ENCODE peak calls at places on chromosomes 3 and 15, in six cellular contexts. L is A549, Q is K562, A is HepG2, S is GM12878, B is endothelial cell of umbilical vein. X is an unnamed sample.

GRCh38 chr3:129624347-129625070 is 18.0 kb upstream of the PLXND1 start:
- DNase-seq in Q (no peak), S (no peak), L (no peak), A (no peak), B (peak; percentile 26), X (peak; percentile 73)

GRCh38 chr3:147152476-147152875 is 253.9 kb downstream of the ZIC4 start:
- DNase-seq in A (no peak), Q (no peak), B (no peak), S (no peak), L (no peak), X (peak; percentile 4)

GRCh38 chr3:50100956-50101845 is 12.5 kb downstream of the RBM5 start:
- DNase-seq in B (no peak), L (no peak), S (no peak), Q (no peak), A (no peak), X (no peak)

GRCh38 chr3:50352762-50353161 is 2.1 kb downstream of the CYB561D2 start:
- DNase-seq in S (no peak), A (no peak), B (no peak), L (peak; percentile 47), Q (no peak), X (peak; percentile 57)

GRCh38 chr3:61927332-61927731 is 366.0 kb downstream of the PTPRG start:
- DNase-seq in A (no peak), L (no peak), S (no peak), Q (no peak), B (peak; percentile 41), X (no peak)

GRCh38 chr3:31776016-31776415 is 205.0 kb downstream of the OSBPL10 start:
- DNase-seq in S (no peak), L (no peak), A (no peak), Q (no peak), B (no peak), X (no peak)

GRCh38 chr3:24837601-24838000 is 343.0 kb upstream of the THRB start:
- DNase-seq in L (no peak), B (peak; percentile 11), Q (no peak), A (no peak), S (no peak), X (no peak)

GRCh38 chr3:73868688-73869315 is 244.1 kb upstream of the PDZRN3 start:
- DNase-seq in S (no peak), L (peak; percentile 7), A (peak; percentile 12), Q (peak; percentile 2), B (peak; percentile 5), X (peak; percentile 15)

GRCh38 chr15:73981761-73982222 is 10.3 kb downstream of the STOML1 start:
- DNase-seq in S (no peak), L (no peak), A (no peak), B (no peak), Q (no peak), X (no peak)

GRCh38 chr3:141690366-141691072 is 47.6 kb upstream of the RNF7 start:
- DNase-seq in L (no peak), B (no peak), S (no peak), Q (no peak), A (no peak), X (peak; percentile 12)

GRCh38 chr3:57796261-57796660 is 40.2 kb downstream of the SLMAP start:
- DNase-seq in B (no peak), L (no peak), S (no peak), A (no peak), Q (no peak), X (no peak)

GRCh38 chr3:67550541-67550940 is 103.9 kb downstream of the SUCLG2 start:
- DNase-seq in S (no peak), A (no peak), L (no peak), Q (no peak), B (no peak), X (no peak)

GRCh38 chr3:124092811-124093210 is 100.9 kb upstream of the ROPN1 start:
- DNase-seq in A (no peak), Q (no peak), L (no peak), S (no peak), B (no peak), X (no peak)

GRCh38 chr3:129417354-129417753 is 11.1 kb downstream of the EFCAB12 start:
- DNase-seq in Q (no peak), B (peak; percentile 92), A (no peak), S (no peak), L (no peak), X (no peak)

GRCh38 chr3:131485116-131485515 is 17.7 kb downstream of the MRPL3 start:
- DNase-seq in S (no peak), L (no peak), B (no peak), Q (no peak), A (no peak), X (no peak)

GRCh38 chr3:168002786-168003368 is 92.8 kb downstream of the GOLIM4 start:
- DNase-seq in B (peak; percentile 40), L (no peak), Q (peak; percentile 25), A (no peak), S (no peak), X (peak; percentile 13)

GRCh38 chr15:64938192-64938591 is 26.5 kb downstream of the ANKDD1A start:
- DNase-seq in S (no peak), L (no peak), B (peak; percentile 23), A (peak; percentile 77), Q (no peak), X (no peak)

GRCh38 chr3:140857993-140858392 is 83.6 kb upstream of the SLC25A36 start:
- DNase-seq in S (no peak), Q (no peak), L (no peak), A (no peak), B (no peak), X (no peak)

GRCh38 chr3:56219894-56220805 is 248.1 kb downstream of the ERC2 start:
- DNase-seq in S (no peak), A (no peak), Q (no peak), L (no peak), B (no peak), X (no peak)

GRCh38 chr15:64979252-64979710 is 10.4 kb downstream of the SPG21 start:
- DNase-seq in B (no peak), S (no peak), L (no peak), Q (no peak), A (no peak), X (no peak)

GRCh38 chr15:96542130-96542770 is 211.8 kb downstream of the NR2F2 start:
- DNase-seq in L (no peak), A (no peak), S (no peak), B (no peak), Q (no peak), X (no peak)

GRCh38 chr15:88312941-88313579 is 56.5 kb upstream of the NTRK3 start:
- DNase-seq in S (no peak), B (no peak), Q (no peak), L (no peak), A (no peak), X (no peak)

GRCh38 chr3:113769551-113769950 is 22.7 kb downstream of the ATP6V1A start:
- DNase-seq in S (no peak), L (peak; percentile 53), A (peak; percentile 13), Q (peak; percentile 10), B (peak; percentile 35), X (peak; percentile 20)
- TF ChIP-seq MAX in S (no peak), L (no peak), A (no peak), Q (no peak), B (no peak), X (no peak)

GRCh38 chr15:79540551-79540950 is 108.4 kb downstream of the MINAR1 start:
- DNase-seq in B (no peak), Q (peak; percentile 11), A (no peak), L (no peak), S (no peak), X (peak; percentile 55)
- TF ChIP-seq MYC in B (no peak), Q (no peak), A (no peak), L (no peak), S (no peak), X (no peak)

DNA sequence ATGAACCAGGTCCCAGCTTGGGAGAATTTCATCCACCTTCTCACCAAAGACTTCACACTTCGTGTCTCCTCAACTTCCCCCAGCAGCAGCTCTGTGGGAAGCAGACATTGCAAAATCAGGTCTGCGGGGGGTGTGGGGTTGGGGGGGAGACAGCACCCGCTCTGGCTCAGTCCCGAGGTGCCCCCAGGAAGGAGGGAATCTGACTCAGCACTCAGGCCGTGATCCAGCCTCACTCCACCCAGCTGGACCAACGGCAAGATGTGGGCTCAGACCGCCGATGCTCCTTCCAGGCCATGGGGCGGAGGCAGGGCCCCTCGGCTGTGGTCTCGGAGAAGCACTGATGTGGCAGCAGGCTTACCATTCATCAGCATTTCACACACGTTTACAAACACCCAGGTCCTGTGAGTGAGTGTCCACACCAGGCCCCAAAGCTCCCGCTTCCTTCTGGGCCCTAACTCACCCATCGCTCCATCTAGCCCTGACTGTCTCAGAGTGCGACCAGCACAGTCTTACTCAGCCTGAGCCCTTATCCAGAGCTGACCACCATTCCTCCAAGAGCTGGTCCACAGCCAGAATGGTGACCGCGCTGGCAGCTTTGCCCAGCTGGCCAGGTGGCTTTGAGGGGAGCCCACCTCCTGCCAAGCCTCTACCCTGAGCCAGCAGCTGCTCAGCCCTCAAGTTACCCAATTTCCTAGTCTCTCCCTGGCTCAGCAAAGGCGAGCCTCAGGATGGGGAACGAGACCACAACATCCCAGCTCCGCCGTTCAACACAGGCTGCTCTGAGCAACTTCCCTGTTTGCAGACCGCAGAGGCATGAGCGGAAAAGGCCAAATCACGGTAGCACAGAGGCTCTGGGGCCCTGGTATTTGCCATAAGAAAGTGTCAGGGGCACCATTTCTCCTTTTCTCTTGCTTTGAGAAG is 3.3 kb downstream of the STAB1 start:
- DNase-seq in S (no peak), L (no peak), B (no peak), A (no peak), Q (peak; percentile 35), X (peak; percentile 98)
- TF ChIP-seq CTCF in S (no peak), L (no peak), B (no peak), A (no peak), Q (no peak), X (no peak)

GRCh38 chr15:84079885-84080777 is 155.4 kb upstream of the GOLGA6L4 start:
- DNase-seq in A (no peak), B (no peak), Q (peak; percentile 5), L (no peak), S (no peak), X (no peak)
- TF ChIP-seq MAX in A (no peak), B (no peak), Q (no peak), L (no peak), S (no peak), X (no peak)

X was measured in NB4.